ENCODE peak calls at places on chromosomes 2 and 18, in eight cellular contexts. One of them, this sample, is unnamed.

GRCh38 chr18:51425889-51426288 is 228.4 kb upstream of the MEX3C start:
- DNase-seq in transverse colon: no peak
- DNase-seq in stomach: no peak
- DNase-seq in tibial nerve: no peak
- DNase-seq in sigmoid colon: no peak
- DNase-seq in A549: peak
- DNase-seq in K562: no peak
- DNase-seq in SK-N-SH: no peak
- DNase-seq in this sample: no peak

GRCh38 chr2:231604101-231604684 is 11.5 kb downstream of the TEX44 start:
- DNase-seq in K562: peak
- DNase-seq in stomach: peak
- DNase-seq in A549: no peak
- DNase-seq in SK-N-SH: no peak
- DNase-seq in sigmoid colon: peak
- DNase-seq in transverse colon: peak
- DNase-seq in tibial nerve: peak
- DNase-seq in this sample: peak

GRCh38 chr18:79065802-79066201 is 3.4 kb upstream of the ATP9B start:
- DNase-seq in sigmoid colon: no peak
- DNase-seq in SK-N-SH: no peak
- DNase-seq in stomach: no peak
- DNase-seq in transverse colon: no peak
- DNase-seq in tibial nerve: no peak
- DNase-seq in K562: no peak
- DNase-seq in A549: no peak
- DNase-seq in this sample: no peak

GRCh38 chr2:57804971-57805370 is 241.6 kb upstream of the VRK2 start:
- DNase-seq in SK-N-SH: no peak
- DNase-seq in sigmoid colon: no peak
- DNase-seq in stomach: no peak
- DNase-seq in tibial nerve: no peak
- DNase-seq in A549: no peak
- DNase-seq in transverse colon: no peak
- DNase-seq in K562: no peak
- DNase-seq in this sample: no peak

GRCh38 chr2:50295596-50295995 is 736.3 kb downstream of the NRXN1 start:
- DNase-seq in A549: no peak
- DNase-seq in K562: no peak
- DNase-seq in tibial nerve: no peak
- DNase-seq in transverse colon: no peak
- DNase-seq in SK-N-SH: no peak
- DNase-seq in stomach: no peak
- DNase-seq in sigmoid colon: no peak
- DNase-seq in this sample: no peak

GRCh38 chr2:213015387-213016165 is 135.8 kb downstream of the IKZF2 start:
- DNase-seq in sigmoid colon: no peak
- DNase-seq in transverse colon: no peak
- DNase-seq in SK-N-SH: no peak
- DNase-seq in K562: no peak
- DNase-seq in stomach: no peak
- DNase-seq in tibial nerve: no peak
- DNase-seq in A549: no peak
- DNase-seq in this sample: no peak

GRCh38 chr2:191892391-191892790 is 45.5 kb upstream of the CAVIN2 start:
- DNase-seq in transverse colon: no peak
- DNase-seq in sigmoid colon: no peak
- DNase-seq in stomach: no peak
- DNase-seq in K562: no peak
- DNase-seq in tibial nerve: no peak
- DNase-seq in A549: no peak
- DNase-seq in SK-N-SH: no peak
- DNase-seq in this sample: no peak

GRCh38 chr2:86035371-86035882 is 70.3 kb downstream of the POLR1A start:
- DNase-seq in sigmoid colon: peak
- DNase-seq in tibial nerve: no peak
- DNase-seq in K562: no peak
- DNase-seq in stomach: no peak
- DNase-seq in SK-N-SH: no peak
- DNase-seq in A549: no peak
- DNase-seq in transverse colon: no peak
- DNase-seq in this sample: no peak

GRCh38 chr2:37635359-37636208 is 35.9 kb downstream of the CDC42EP3 start:
- DNase-seq in SK-N-SH: no peak
- DNase-seq in K562: no peak
- DNase-seq in stomach: no peak
- DNase-seq in transverse colon: peak
- DNase-seq in A549: no peak
- DNase-seq in sigmoid colon: no peak
- DNase-seq in tibial nerve: peak
- DNase-seq in this sample: no peak

GRCh38 chr18:54822872-54823845 is 5.1 kb upstream of the RAB27B start:
- DNase-seq in transverse colon: no peak
- DNase-seq in stomach: no peak
- DNase-seq in tibial nerve: no peak
- DNase-seq in A549: peak
- DNase-seq in K562: peak
- DNase-seq in sigmoid colon: no peak
- DNase-seq in SK-N-SH: no peak
- DNase-seq in this sample: no peak

GRCh38 chr2:120589782-120590608 is 145.7 kb upstream of the GLI2 start:
- DNase-seq in sigmoid colon: no peak
- DNase-seq in K562: no peak
- DNase-seq in A549: peak
- DNase-seq in stomach: no peak
- DNase-seq in transverse colon: no peak
- DNase-seq in SK-N-SH: no peak
- DNase-seq in tibial nerve: no peak
- DNase-seq in this sample: no peak

GRCh38 chr18:49856531-49856930 is 43.2 kb upstream of the ACAA2 start:
- DNase-seq in SK-N-SH: no peak
- DNase-seq in stomach: no peak
- DNase-seq in sigmoid colon: no peak
- DNase-seq in A549: no peak
- DNase-seq in tibial nerve: no peak
- DNase-seq in transverse colon: no peak
- DNase-seq in K562: no peak
- DNase-seq in this sample: no peak

GRCh38 chr2:222448806-222449205 is 24.5 kb downstream of the SGPP2 start:
- DNase-seq in tibial nerve: no peak
- DNase-seq in SK-N-SH: no peak
- DNase-seq in K562: no peak
- DNase-seq in sigmoid colon: peak
- DNase-seq in A549: no peak
- DNase-seq in transverse colon: peak
- DNase-seq in stomach: no peak
- DNase-seq in this sample: no peak

GRCh38 chr2:9565436-9566153 is 10.0 kb upstream of the ADAM17 start:
- DNase-seq in A549: peak
- DNase-seq in transverse colon: peak
- DNase-seq in tibial nerve: peak
- DNase-seq in stomach: peak
- DNase-seq in SK-N-SH: no peak
- DNase-seq in K562: no peak
- DNase-seq in sigmoid colon: peak
- DNase-seq in this sample: peak

GRCh38 chr2:130369589-130370341 is 13.9 kb downstream of the PTPN18 start:
- DNase-seq in K562: no peak
- DNase-seq in A549: no peak
- DNase-seq in transverse colon: no peak
- DNase-seq in stomach: no peak
- DNase-seq in SK-N-SH: no peak
- DNase-seq in sigmoid colon: peak
- DNase-seq in tibial nerve: no peak
- DNase-seq in this sample: no peak

GRCh38 chr2:130372055-130372832 is 16.4 kb downstream of the PTPN18 start:
- DNase-seq in SK-N-SH: peak
- DNase-seq in tibial nerve: peak
- DNase-seq in K562: peak
- DNase-seq in transverse colon: peak
- DNase-seq in sigmoid colon: peak
- DNase-seq in A549: peak
- DNase-seq in stomach: peak
- DNase-seq in this sample: peak

GRCh38 chr2:130372833-130373807 is 17.3 kb downstream of the PTPN18 start:
- DNase-seq in A549: no peak
- DNase-seq in tibial nerve: no peak
- DNase-seq in K562: no peak
- DNase-seq in transverse colon: no peak
- DNase-seq in stomach: no peak
- DNase-seq in SK-N-SH: no peak
- DNase-seq in sigmoid colon: peak
- DNase-seq in this sample: no peak

GRCh38 chr2:130370490-130370889 is 14.6 kb downstream of the PTPN18 start:
- DNase-seq in sigmoid colon: peak
- DNase-seq in SK-N-SH: no peak
- DNase-seq in stomach: no peak
- DNase-seq in transverse colon: peak
- DNase-seq in tibial nerve: no peak
- DNase-seq in K562: peak
- DNase-seq in A549: no peak
- DNase-seq in this sample: peak

DNA sequence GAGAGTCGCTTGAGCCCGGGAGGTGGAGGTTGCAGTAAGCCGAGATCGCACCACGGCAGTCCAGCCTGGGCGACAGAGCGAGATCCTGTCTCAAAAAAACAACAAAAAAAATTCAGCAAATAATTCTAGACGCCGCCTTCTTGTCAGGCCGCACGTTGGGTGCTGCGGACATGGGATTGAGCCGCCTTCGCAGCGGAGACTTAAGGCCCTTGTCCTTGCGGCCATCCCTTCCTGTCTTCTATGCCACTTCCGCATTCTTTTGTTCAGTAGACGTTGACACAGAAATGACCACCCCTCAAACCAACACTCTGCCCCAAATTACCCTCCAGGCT is 15.8 kb downstream of the PTPN18 start:
- DNase-seq in K562: no peak
- DNase-seq in SK-N-SH: no peak
- DNase-seq in A549: peak
- DNase-seq in sigmoid colon: peak
- DNase-seq in transverse colon: no peak
- DNase-seq in stomach: no peak
- DNase-seq in tibial nerve: no peak
- DNase-seq in this sample: no peak
- TF ChIP-seq EP300 in K562: no peak
- TF ChIP-seq EP300 in SK-N-SH: no peak
- TF ChIP-seq EP300 in A549: no peak
- TF ChIP-seq EP300 in sigmoid colon: no peak
- TF ChIP-seq EP300 in transverse colon: no peak
- TF ChIP-seq EP300 in stomach: no peak
- TF ChIP-seq EP300 in tibial nerve: no peak
- TF ChIP-seq EP300 in this sample: no peak

GRCh38 chr18:7565677-7566076 is 1.4 kb upstream of the PTPRM start:
- DNase-seq in SK-N-SH: no peak
- DNase-seq in transverse colon: no peak
- DNase-seq in A549: no peak
- DNase-seq in K562: no peak
- DNase-seq in tibial nerve: no peak
- DNase-seq in stomach: no peak
- DNase-seq in sigmoid colon: no peak
- DNase-seq in this sample: no peak
- H3K4me3 ChIP-seq in SK-N-SH: peak
- H3K4me3 ChIP-seq in transverse colon: no peak
- H3K4me3 ChIP-seq in A549: no peak
- H3K4me3 ChIP-seq in K562: no peak
- H3K4me3 ChIP-seq in tibial nerve: peak
- H3K4me3 ChIP-seq in stomach: no peak
- H3K4me3 ChIP-seq in sigmoid colon: peak
- H3K4me3 ChIP-seq in this sample: peak

GRCh38 chr2:103161456-103162289 is 399.8 kb downstream of the TMEM182 start:
- DNase-seq in transverse colon: no peak
- DNase-seq in A549: peak
- DNase-seq in SK-N-SH: peak
- DNase-seq in sigmoid colon: no peak
- DNase-seq in stomach: peak
- DNase-seq in K562: peak
- DNase-seq in tibial nerve: peak
- DNase-seq in this sample: no peak
- TF ChIP-seq EP300 in transverse colon: no peak
- TF ChIP-seq EP300 in A549: no peak
- TF ChIP-seq EP300 in SK-N-SH: no peak
- TF ChIP-seq EP300 in sigmoid colon: no peak
- TF ChIP-seq EP300 in stomach: no peak
- TF ChIP-seq EP300 in K562: no peak
- TF ChIP-seq EP300 in tibial nerve: no peak
- TF ChIP-seq EP300 in this sample: no peak

GRCh38 chr18:77124452-77124922 is 8.1 kb downstream of the MBP start:
- DNase-seq in stomach: no peak
- DNase-seq in sigmoid colon: peak
- DNase-seq in SK-N-SH: no peak
- DNase-seq in A549: no peak
- DNase-seq in transverse colon: no peak
- DNase-seq in K562: no peak
- DNase-seq in tibial nerve: no peak
- DNase-seq in this sample: no peak
- H3K4me3 ChIP-seq in stomach: no peak
- H3K4me3 ChIP-seq in sigmoid colon: no peak
- H3K4me3 ChIP-seq in SK-N-SH: no peak
- H3K4me3 ChIP-seq in A549: no peak
- H3K4me3 ChIP-seq in transverse colon: no peak
- H3K4me3 ChIP-seq in K562: no peak
- H3K4me3 ChIP-seq in tibial nerve: no peak
- H3K4me3 ChIP-seq in this sample: no peak

GRCh38 chr18:45748531-45748930 is 24.6 kb downstream of the SLC14A1 start:
- DNase-seq in SK-N-SH: no peak
- DNase-seq in tibial nerve: no peak
- DNase-seq in sigmoid colon: no peak
- DNase-seq in K562: no peak
- DNase-seq in stomach: no peak
- DNase-seq in A549: no peak
- DNase-seq in transverse colon: no peak
- DNase-seq in this sample: no peak

GRCh38 chr18:45741056-45741455 is 17.1 kb downstream of the SLC14A1 start:
- DNase-seq in stomach: no peak
- DNase-seq in tibial nerve: no peak
- DNase-seq in SK-N-SH: peak
- DNase-seq in K562: no peak
- DNase-seq in transverse colon: no peak
- DNase-seq in sigmoid colon: no peak
- DNase-seq in A549: no peak
- DNase-seq in this sample: no peak

GRCh38 chr18:45749918-45750689 is 26.1 kb downstream of the SLC14A1 start:
- DNase-seq in SK-N-SH: no peak
- DNase-seq in transverse colon: no peak
- DNase-seq in sigmoid colon: no peak
- DNase-seq in K562: no peak
- DNase-seq in tibial nerve: no peak
- DNase-seq in stomach: no peak
- DNase-seq in A549: no peak
- DNase-seq in this sample: no peak

GRCh38 chr18:45745817-45746461 is 22.0 kb downstream of the SLC14A1 start:
- DNase-seq in tibial nerve: no peak
- DNase-seq in A549: no peak
- DNase-seq in K562: no peak
- DNase-seq in transverse colon: no peak
- DNase-seq in sigmoid colon: no peak
- DNase-seq in SK-N-SH: no peak
- DNase-seq in stomach: no peak
- DNase-seq in this sample: no peak
- TF ChIP-seq EP300 in tibial nerve: no peak
- TF ChIP-seq EP300 in A549: no peak
- TF ChIP-seq EP300 in K562: no peak
- TF ChIP-seq EP300 in transverse colon: no peak
- TF ChIP-seq EP300 in sigmoid colon: no peak
- TF ChIP-seq EP300 in SK-N-SH: no peak
- TF ChIP-seq EP300 in stomach: no peak
- TF ChIP-seq EP300 in this sample: no peak

This sample was measured in suprapubic skin.